ENCODE peak calls at places on chromosomes 11 and 22, in four cellular contexts. E is H9, G is IMR-90, O is trophoblast cell. F is an unnamed sample.

GRCh38 chr22:35043251-35043931 is 22.6 kb upstream of the ISX start:
- DNase-seq in O (no peak), G (no peak), E (no peak), F (no peak)

GRCh38 chr11:103529217-103529684 is 420.0 kb downstream of the DYNC2H1 start:
- DNase-seq in G (peak; percentile 78), O (peak; percentile 45), E (no peak), F (no peak)

GRCh38 chr11:35144811-35145210 is 5.8 kb downstream of the CD44 start:
- DNase-seq in G (peak; percentile 72), E (no peak), O (no peak), F (no peak)

GRCh38 chr11:116173946-116174911 is 598.6 kb downstream of the BUD13 start:
- DNase-seq in E (peak; percentile 43), G (no peak), O (no peak), F (peak; percentile 57)

GRCh38 chr11:56716379-56716854 is 17.5 kb downstream of the OR9G1 start:
- DNase-seq in O (no peak), G (no peak), E (no peak), F (no peak)

GRCh38 chr11:128052912-128053641 is 534.3 kb downstream of the ETS1 start:
- DNase-seq in E (no peak), O (no peak), G (peak; percentile 77), F (no peak)

GRCh38 chr11:45997599-45997998 is 75.1 kb downstream of the LARGE2 start:
- DNase-seq in O (no peak), E (no peak), G (no peak), F (no peak)

GRCh38 chr11:66327171-66328035 is 8.8 kb downstream of the RIN1 start:
- DNase-seq in G (peak; percentile 64), O (no peak), E (no peak), F (no peak)

GRCh38 chr22:45667486-45667885 is 4.1 kb upstream of the ATXN10 start:
- DNase-seq in O (no peak), E (no peak), G (no peak), F (no peak)

GRCh38 chr22:37777122-37777687 is 30.5 kb upstream of the GCAT start:
- DNase-seq in O (peak; percentile 99), E (no peak), G (peak; percentile 94), F (no peak)

GRCh38 chr22:35335936-35336781 is 36.5 kb downstream of the TOM1 start:
- DNase-seq in G (no peak), E (no peak), O (no peak), F (no peak)

GRCh38 chr11:23866641-23867040 is 630.2 kb upstream of the LUZP2 start:
- DNase-seq in E (no peak), G (peak; percentile 60), O (no peak), F (no peak)

GRCh38 chr11:4125141-4125540 is 30.5 kb downstream of the RRM1 start:
- DNase-seq in G (peak; percentile 10), E (no peak), O (no peak), F (no peak)

GRCh38 chr22:23556026-23556620 is 24.0 kb downstream of the IGLL1 start:
- DNase-seq in O (no peak), E (peak; percentile 22), G (no peak), F (no peak)

GRCh38 chr11:9808943-9809342 is 145.1 kb downstream of the SWAP70 start:
- DNase-seq in G (no peak), O (peak; percentile 39), E (no peak), F (no peak)

GRCh38 chr22:27918351-27919221 is 470 bp downstream of the PITPNB start:
- DNase-seq in E (peak; percentile 65), G (peak; percentile 45), O (peak; percentile 57), F (no peak)

GRCh38 chr22:30582788-30583575 is 8.5 kb upstream of the GAL3ST1 start:
- DNase-seq in O (no peak), E (no peak), G (no peak), F (no peak)

GRCh38 chr11:119363874-119364590 is 17.5 kb downstream of the USP2 start:
- DNase-seq in O (peak; percentile 19), E (no peak), G (no peak), F (no peak)

GRCh38 chr11:35337136-35337918 is 82.0 kb downstream of the SLC1A2 start:
- DNase-seq in G (peak; percentile 99), E (no peak), O (peak; percentile 87), F (no peak)

GRCh38 chr11:2466869-2467694 is 22.3 kb downstream of the KCNQ1 start:
- DNase-seq in G (no peak), E (no peak), O (no peak), F (no peak)

GRCh38 chr11:116879789-116880402 is 42.5 kb upstream of the APOA1 start:
- DNase-seq in O (peak; percentile 35), E (no peak), G (peak; percentile 85), F (no peak)

GRCh38 chr22:24095816-24096215 is 84.7 kb downstream of the CABIN1 start:
- DNase-seq in G (no peak), O (no peak), E (no peak), F (no peak)

GRCh38 chr11:47409440-47410403 is 1.3 kb downstream of the SLC39A13 start:
- DNase-seq in O (peak; percentile 64), E (no peak), G (no peak), F (no peak)

GRCh38 chr22:22939537-22940368 is 52.1 kb downstream of the IGLL5 start:
- DNase-seq in G (no peak), E (no peak), O (no peak), F (no peak)

GRCh38 chr11:19931768-19932369 is 219.2 kb downstream of the NAV2 start:
- DNase-seq in E (no peak), G (no peak), O (no peak), F (no peak)

GRCh38 chr22:20569059-20570058 is 61.9 kb downstream of the MED15 start:
- DNase-seq in G (peak; percentile 99), O (peak; percentile 93), E (no peak), F (no peak)

GRCh38 chr11:111882202-111882601 is 2.9 kb downstream of the CFAP68 start:
- DNase-seq in O (no peak), E (no peak), G (no peak), F (no peak)

GRCh38 chr11:43517518-43517917 is 158.8 kb downstream of the TTC17 start:
- DNase-seq in O (no peak), E (no peak), G (peak; percentile 26), F (no peak)

GRCh38 chr11:130344846-130345245 is 30.1 kb upstream of the ZBTB44 start:
- DNase-seq in O (no peak), G (no peak), E (no peak), F (no peak)

GRCh38 chr11:47510231-47510630 is 42.7 kb downstream of the CELF1 start:
- DNase-seq in O (no peak), G (peak; percentile 58), E (no peak), F (no peak)

GRCh38 chr11:57325735-57326048 is 940 bp upstream of the TNKS1BP1 start:
- DNase-seq in G (no peak), O (no peak), E (no peak), F (no peak)

GRCh38 chr11:134663506-134664313 is 251.7 kb upstream of the B3GAT1 start:
- DNase-seq in O (no peak), E (no peak), G (no peak), F (no peak)

GRCh38 chr11:134664863-134665535 is 253.0 kb upstream of the B3GAT1 start:
- DNase-seq in O (no peak), G (no peak), E (no peak), F (peak; percentile 36)

GRCh38 chr11:134665571-134666268 is 253.7 kb upstream of the B3GAT1 start:
- DNase-seq in E (no peak), G (no peak), O (no peak), F (no peak)

GRCh38 chr11:134662629-134663360 is 250.8 kb upstream of the B3GAT1 start:
- DNase-seq in E (no peak), O (no peak), G (no peak), F (peak; percentile 17)

DNA sequence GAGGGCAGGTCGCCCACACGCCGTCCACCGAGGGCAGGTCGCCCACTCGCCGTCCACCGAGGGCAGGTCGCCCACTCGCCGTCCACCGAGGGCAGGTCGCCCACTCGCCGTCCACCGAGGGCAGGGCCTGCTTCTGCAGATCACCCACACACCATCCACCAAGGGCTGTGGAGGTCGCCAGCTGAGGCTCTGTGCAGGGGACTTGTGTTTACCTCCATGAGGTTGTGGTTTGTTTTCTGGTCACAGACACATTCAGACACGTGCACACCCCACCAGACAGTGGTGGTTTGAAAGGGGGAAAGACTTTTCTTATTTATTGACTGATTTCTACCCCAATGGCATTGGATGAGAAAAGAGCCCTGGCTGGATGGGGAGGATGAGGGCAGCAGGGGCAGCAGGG is 252.4 kb upstream of the B3GAT1 start:
- DNase-seq in G (no peak), E (no peak), O (no peak), F (peak; percentile 10)
- H3K27me3 ChIP-seq in G (no peaks in the 10 kb centered on the region), E (no peaks in the 10 kb centered on the region), O (no peaks in the 10 kb centered on the region), F (no peaks in the 10 kb centered on the region)

DNA sequence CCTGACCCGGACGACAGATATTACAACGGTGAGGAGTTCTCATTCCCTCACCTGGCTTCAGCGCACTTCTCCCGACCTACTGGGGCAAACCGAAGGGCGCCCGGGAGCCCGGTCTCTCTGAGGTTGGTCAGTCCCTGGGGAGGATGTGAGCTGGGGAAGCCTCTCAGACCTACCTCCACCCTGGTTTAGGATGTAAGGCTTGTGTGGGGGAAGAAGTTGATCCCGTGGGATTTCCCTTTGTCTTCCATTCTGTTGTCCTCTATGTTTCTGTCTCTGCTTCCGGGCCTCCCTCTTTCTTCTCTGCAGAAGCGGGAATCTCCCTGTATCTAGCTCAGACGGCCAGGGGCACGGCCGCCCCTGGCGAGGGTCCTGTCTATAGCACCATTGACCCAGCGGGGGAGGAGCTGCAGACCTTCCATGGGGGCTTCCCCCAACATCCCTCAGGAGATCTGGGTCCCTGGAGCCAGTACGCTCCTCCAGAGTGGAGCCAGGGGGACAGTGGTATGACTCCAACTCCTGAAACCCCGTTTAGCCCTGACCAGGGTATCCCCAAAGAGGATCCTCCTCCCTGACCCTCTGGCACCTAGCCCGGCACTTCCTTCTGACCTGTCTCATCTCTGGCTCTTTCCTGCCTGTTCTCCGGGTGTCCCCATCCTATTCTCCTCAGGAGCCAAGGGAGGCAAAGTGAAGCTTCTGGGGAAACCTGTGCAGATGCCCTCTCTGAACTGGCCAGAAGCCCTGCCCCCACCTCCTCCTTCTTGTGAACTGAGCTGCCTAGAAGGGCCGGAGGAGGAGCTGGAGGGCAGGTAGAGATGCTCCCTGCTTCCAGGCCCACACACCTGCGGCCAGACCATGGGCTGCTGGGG is 12.6 kb downstream of the ROBO3 start:
- DNase-seq in E (peak; percentile 55), G (no peak), O (no peak), F (no peak)
- H4K8ac ChIP-seq in E (no peak overlapping the region), G (peak overlapping the region; percentile 84), O (no peak overlapping the region), F (peak overlapping the region; percentile 7)

GRCh38 chr11:13074714-13075464 is 65.8 kb downstream of the RASSF10 start:
- DNase-seq in E (no peak), G (no peak), O (no peak), F (no peak)
- H3K27me3 ChIP-seq in E (no peaks in the 10 kb centered on the region), G (peaks cover 49% of the 10 kb centered on the region), O (no peaks in the 10 kb centered on the region), F (no peaks in the 10 kb centered on the region)

DNA sequence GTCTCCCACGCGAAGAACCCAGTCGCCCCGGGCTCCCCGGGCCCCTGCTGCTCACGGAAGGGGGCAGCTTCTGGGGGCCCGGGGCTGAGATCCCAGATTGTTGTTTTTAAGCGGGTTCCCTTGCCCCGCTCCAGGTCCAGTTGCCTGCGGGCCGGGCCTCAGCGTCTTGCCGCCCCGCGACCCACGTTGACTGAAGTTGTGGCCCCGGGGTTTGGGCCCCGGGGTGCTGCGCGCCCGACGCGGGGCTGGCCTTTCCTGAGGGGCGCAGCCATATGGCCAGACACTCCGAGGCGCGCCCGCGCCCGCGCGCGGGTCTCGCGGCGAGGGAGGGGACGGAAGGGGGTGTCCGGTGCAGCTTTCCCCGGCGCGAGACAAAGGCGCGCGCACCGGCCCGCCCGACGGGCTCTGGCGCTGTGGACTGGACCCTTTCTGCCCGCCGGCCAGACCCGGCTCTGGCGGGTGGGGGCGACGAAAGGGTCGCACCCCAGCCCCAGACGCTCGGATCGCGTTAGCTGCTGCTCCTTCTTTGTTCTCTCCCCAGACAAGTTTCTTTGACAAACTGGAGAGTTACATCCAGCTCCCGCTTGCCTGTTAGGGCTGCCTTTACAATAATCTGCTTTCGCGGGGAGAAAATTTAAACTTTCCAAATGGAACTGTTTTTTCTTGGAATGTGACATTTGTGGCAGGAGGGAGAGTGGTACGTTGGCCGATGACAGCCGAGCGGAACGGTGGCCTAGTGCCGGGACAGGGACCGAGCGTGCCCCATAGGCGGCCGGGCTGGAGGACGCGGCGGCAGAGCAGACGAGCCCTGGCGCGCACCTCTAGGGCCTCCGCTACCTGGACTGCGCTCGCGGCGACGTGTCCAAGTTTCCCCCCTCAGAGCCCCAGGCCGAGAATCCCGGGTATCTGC is 701 bp downstream of the AMOTL1 start:
- DNase-seq in E (peak; percentile 39), O (no peak), G (peak; percentile 49), F (peak; percentile 63)
- H4K8ac ChIP-seq in E (no peak overlapping the region), O (peak overlapping the region; percentile 93), G (peak overlapping the region; percentile 80), F (peak overlapping the region; percentile 79)

F was measured in H1.